ENCODE peak calls at places on chromosomes 11 and 22, in six cellular contexts. One of them, this sample, is unnamed.

GRCh38 chr22:35299217-35299716 is 427 bp upstream of the TOM1 start:
- DNase-seq in ovary: no peak
- DNase-seq in neuronal stem cell: peak
- DNase-seq in fibroblast of lung: peak
- DNase-seq in AG10803: peak
- DNase-seq in astrocyte of the spinal cord: peak
- DNase-seq in this sample: no peak

GRCh38 chr11:31974737-31975136 is 116.1 kb upstream of the RCN1 start:
- DNase-seq in ovary: no peak
- DNase-seq in AG10803: peak
- DNase-seq in neuronal stem cell: no peak
- DNase-seq in astrocyte of the spinal cord: peak
- DNase-seq in fibroblast of lung: peak
- DNase-seq in this sample: peak

GRCh38 chr11:36149538-36150242 is 139.5 kb downstream of the COMMD9 start:
- DNase-seq in ovary: peak
- DNase-seq in fibroblast of lung: peak
- DNase-seq in astrocyte of the spinal cord: peak
- DNase-seq in neuronal stem cell: peak
- DNase-seq in AG10803: peak
- DNase-seq in this sample: peak

GRCh38 chr22:30327864-30328345 is 1.2 kb upstream of the TBC1D10A start:
- DNase-seq in astrocyte of the spinal cord: no peak
- DNase-seq in ovary: no peak
- DNase-seq in neuronal stem cell: no peak
- DNase-seq in fibroblast of lung: no peak
- DNase-seq in AG10803: no peak
- DNase-seq in this sample: no peak

GRCh38 chr11:27460571-27460970 is 12.0 kb downstream of the LGR4 start:
- DNase-seq in neuronal stem cell: no peak
- DNase-seq in ovary: no peak
- DNase-seq in astrocyte of the spinal cord: no peak
- DNase-seq in AG10803: no peak
- DNase-seq in fibroblast of lung: no peak
- DNase-seq in this sample: no peak

GRCh38 chr22:43225609-43226008 is 38.7 kb upstream of the TTLL12 start:
- DNase-seq in astrocyte of the spinal cord: no peak
- DNase-seq in fibroblast of lung: no peak
- DNase-seq in AG10803: no peak
- DNase-seq in neuronal stem cell: no peak
- DNase-seq in ovary: no peak
- DNase-seq in this sample: peak

GRCh38 chr22:36331306-36331911 is 56.4 kb downstream of the MYH9 start:
- DNase-seq in astrocyte of the spinal cord: peak
- DNase-seq in fibroblast of lung: peak
- DNase-seq in neuronal stem cell: no peak
- DNase-seq in ovary: peak
- DNase-seq in AG10803: peak
- DNase-seq in this sample: peak

GRCh38 chr11:108873938-108874337 is 209.1 kb downstream of the DDX10 start:
- DNase-seq in AG10803: peak
- DNase-seq in neuronal stem cell: no peak
- DNase-seq in fibroblast of lung: peak
- DNase-seq in ovary: no peak
- DNase-seq in astrocyte of the spinal cord: peak
- DNase-seq in this sample: no peak

GRCh38 chr11:61811831-61812230 is 5.0 kb downstream of the FADS1 start:
- DNase-seq in fibroblast of lung: no peak
- DNase-seq in astrocyte of the spinal cord: no peak
- DNase-seq in ovary: no peak
- DNase-seq in neuronal stem cell: no peak
- DNase-seq in AG10803: no peak
- DNase-seq in this sample: no peak

GRCh38 chr11:120398184-120398583 is 62.0 kb downstream of the ARHGEF12 start:
- DNase-seq in astrocyte of the spinal cord: no peak
- DNase-seq in AG10803: peak
- DNase-seq in neuronal stem cell: no peak
- DNase-seq in fibroblast of lung: peak
- DNase-seq in ovary: no peak
- DNase-seq in this sample: peak

GRCh38 chr11:123474994-123475393 is 44.9 kb downstream of the GRAMD1B start:
- DNase-seq in fibroblast of lung: peak
- DNase-seq in ovary: no peak
- DNase-seq in astrocyte of the spinal cord: peak
- DNase-seq in neuronal stem cell: no peak
- DNase-seq in AG10803: peak
- DNase-seq in this sample: peak

GRCh38 chr22:17774206-17774927 is at the start of gene BID:
- DNase-seq in neuronal stem cell: no peak
- DNase-seq in fibroblast of lung: peak
- DNase-seq in astrocyte of the spinal cord: no peak
- DNase-seq in AG10803: no peak
- DNase-seq in ovary: no peak
- DNase-seq in this sample: peak

GRCh38 chr22:17772963-17773605 is 1.2 kb downstream of the BID start:
- DNase-seq in neuronal stem cell: no peak
- DNase-seq in AG10803: peak
- DNase-seq in fibroblast of lung: peak
- DNase-seq in astrocyte of the spinal cord: peak
- DNase-seq in ovary: no peak
- DNase-seq in this sample: peak

GRCh38 chr22:17775781-17776470 is 1.7 kb upstream of the BID start:
- DNase-seq in AG10803: no peak
- DNase-seq in astrocyte of the spinal cord: no peak
- DNase-seq in neuronal stem cell: no peak
- DNase-seq in ovary: no peak
- DNase-seq in fibroblast of lung: no peak
- DNase-seq in this sample: no peak

GRCh38 chr22:17773606-17774205 is 563 bp downstream of the BID start:
- DNase-seq in AG10803: no peak
- DNase-seq in neuronal stem cell: peak
- DNase-seq in ovary: no peak
- DNase-seq in fibroblast of lung: peak
- DNase-seq in astrocyte of the spinal cord: peak
- DNase-seq in this sample: peak

GRCh38 chr22:17774928-17775675 is 833 bp upstream of the BID start:
- DNase-seq in AG10803: no peak
- DNase-seq in fibroblast of lung: no peak
- DNase-seq in neuronal stem cell: no peak
- DNase-seq in ovary: no peak
- DNase-seq in astrocyte of the spinal cord: no peak
- DNase-seq in this sample: no peak
- H3K4me3 ChIP-seq in AG10803: no peak
- H3K4me3 ChIP-seq in fibroblast of lung: peak
- H3K4me3 ChIP-seq in neuronal stem cell: peak
- H3K4me3 ChIP-seq in ovary: no peak
- H3K4me3 ChIP-seq in astrocyte of the spinal cord: no peak
- H3K4me3 ChIP-seq in this sample: no peak

DNA sequence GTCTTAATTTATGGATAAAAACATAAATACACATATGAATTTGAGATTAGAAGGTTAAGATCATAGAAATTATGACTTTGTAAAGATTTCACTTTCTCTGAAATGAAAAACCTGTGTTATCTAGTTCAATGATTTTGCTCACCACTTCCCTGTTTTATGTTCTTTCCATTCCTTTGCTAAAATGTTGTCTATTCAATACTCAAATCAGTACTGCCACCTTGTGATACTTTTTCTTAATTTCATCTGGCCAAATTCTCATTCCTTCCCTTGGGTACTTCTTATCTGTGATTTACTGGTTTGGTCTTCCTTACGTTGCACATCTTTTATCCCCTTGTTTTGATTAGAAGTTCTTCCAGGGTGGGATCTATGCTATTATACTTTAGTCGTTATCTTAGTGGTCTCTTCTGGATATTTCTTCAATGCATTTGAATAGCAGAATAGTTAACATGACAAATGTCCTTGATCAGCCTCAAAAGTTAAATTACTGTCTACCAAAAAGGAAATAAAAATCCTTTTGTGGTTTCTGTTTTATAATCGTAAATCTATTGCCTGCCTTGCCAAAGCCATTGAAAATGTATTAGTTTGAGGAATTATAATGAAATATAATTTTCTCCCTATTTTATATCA is 197.0 kb downstream of the PGR start:
- DNase-seq in AG10803: peak
- DNase-seq in neuronal stem cell: no peak
- DNase-seq in ovary: no peak
- DNase-seq in astrocyte of the spinal cord: peak
- DNase-seq in fibroblast of lung: peak
- DNase-seq in this sample: no peak
- H3K4me3 ChIP-seq in AG10803: no peak
- H3K4me3 ChIP-seq in neuronal stem cell: no peak
- H3K4me3 ChIP-seq in ovary: no peak
- H3K4me3 ChIP-seq in astrocyte of the spinal cord: no peak
- H3K4me3 ChIP-seq in fibroblast of lung: no peak
- H3K4me3 ChIP-seq in this sample: no peak

GRCh38 chr11:33649944-33650343 is 50.7 kb downstream of the C11orf91 start:
- DNase-seq in neuronal stem cell: no peak
- DNase-seq in ovary: no peak
- DNase-seq in astrocyte of the spinal cord: no peak
- DNase-seq in fibroblast of lung: no peak
- DNase-seq in AG10803: no peak
- DNase-seq in this sample: no peak

GRCh38 chr11:33651555-33651954 is 49.1 kb downstream of the C11orf91 start:
- DNase-seq in astrocyte of the spinal cord: no peak
- DNase-seq in neuronal stem cell: no peak
- DNase-seq in AG10803: no peak
- DNase-seq in fibroblast of lung: no peak
- DNase-seq in ovary: no peak
- DNase-seq in this sample: no peak

GRCh38 chr11:33652407-33652806 is 48.2 kb downstream of the C11orf91 start:
- DNase-seq in AG10803: no peak
- DNase-seq in ovary: no peak
- DNase-seq in astrocyte of the spinal cord: no peak
- DNase-seq in neuronal stem cell: no peak
- DNase-seq in fibroblast of lung: peak
- DNase-seq in this sample: no peak

GRCh38 chr11:33652930-33653329 is 47.7 kb downstream of the C11orf91 start:
- DNase-seq in AG10803: no peak
- DNase-seq in neuronal stem cell: no peak
- DNase-seq in ovary: no peak
- DNase-seq in astrocyte of the spinal cord: no peak
- DNase-seq in fibroblast of lung: no peak
- DNase-seq in this sample: no peak

DNA sequence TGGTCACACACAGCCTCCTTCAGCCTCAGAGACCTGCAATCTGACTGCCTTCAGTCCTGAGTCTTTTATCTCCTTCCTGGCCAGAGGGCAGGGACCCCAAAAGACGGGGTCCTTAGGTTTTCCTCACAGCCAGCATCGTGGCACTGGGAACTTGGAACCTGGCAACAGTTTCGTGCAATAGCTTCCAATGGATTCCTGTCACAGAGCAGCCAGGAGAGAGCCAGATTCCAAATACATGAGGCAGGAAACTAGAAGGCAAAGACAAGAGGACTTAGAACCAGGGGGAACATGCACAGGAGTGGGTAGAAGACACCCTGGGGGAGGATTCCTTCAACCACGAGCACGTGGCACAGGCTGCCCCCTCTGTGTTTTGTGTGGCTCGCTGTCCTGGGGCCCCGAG is 48.6 kb downstream of the C11orf91 start:
- DNase-seq in ovary: no peak
- DNase-seq in AG10803: peak
- DNase-seq in neuronal stem cell: no peak
- DNase-seq in astrocyte of the spinal cord: no peak
- DNase-seq in fibroblast of lung: peak
- DNase-seq in this sample: no peak
- H3K4me3 ChIP-seq in ovary: no peak
- H3K4me3 ChIP-seq in AG10803: no peak
- H3K4me3 ChIP-seq in neuronal stem cell: no peak
- H3K4me3 ChIP-seq in astrocyte of the spinal cord: no peak
- H3K4me3 ChIP-seq in fibroblast of lung: no peak
- H3K4me3 ChIP-seq in this sample: no peak

GRCh38 chr22:20458530-20459151 is 21.0 kb upstream of the SCARF2 start:
- DNase-seq in neuronal stem cell: no peak
- DNase-seq in ovary: peak
- DNase-seq in astrocyte of the spinal cord: no peak
- DNase-seq in AG10803: no peak
- DNase-seq in fibroblast of lung: no peak
- DNase-seq in this sample: no peak

GRCh38 chr22:20456722-20457076 is 19.1 kb upstream of the SCARF2 start:
- DNase-seq in astrocyte of the spinal cord: no peak
- DNase-seq in ovary: peak
- DNase-seq in neuronal stem cell: no peak
- DNase-seq in fibroblast of lung: no peak
- DNase-seq in AG10803: no peak
- DNase-seq in this sample: no peak

GRCh38 chr22:20457506-20458240 is 20.0 kb upstream of the SCARF2 start:
- DNase-seq in neuronal stem cell: no peak
- DNase-seq in ovary: peak
- DNase-seq in AG10803: no peak
- DNase-seq in astrocyte of the spinal cord: no peak
- DNase-seq in fibroblast of lung: no peak
- DNase-seq in this sample: no peak

GRCh38 chr22:20455709-20456063 is 18.1 kb upstream of the SCARF2 start:
- DNase-seq in ovary: peak
- DNase-seq in AG10803: no peak
- DNase-seq in astrocyte of the spinal cord: no peak
- DNase-seq in neuronal stem cell: no peak
- DNase-seq in fibroblast of lung: peak
- DNase-seq in this sample: no peak

GRCh38 chr22:20456064-20456721 is 18.6 kb upstream of the SCARF2 start:
- DNase-seq in neuronal stem cell: peak
- DNase-seq in fibroblast of lung: peak
- DNase-seq in astrocyte of the spinal cord: peak
- DNase-seq in AG10803: peak
- DNase-seq in ovary: peak
- DNase-seq in this sample: peak
- H3K4me3 ChIP-seq in neuronal stem cell: no peak
- H3K4me3 ChIP-seq in fibroblast of lung: no peak
- H3K4me3 ChIP-seq in astrocyte of the spinal cord: no peak
- H3K4me3 ChIP-seq in AG10803: no peak
- H3K4me3 ChIP-seq in ovary: no peak
- H3K4me3 ChIP-seq in this sample: no peak

DNA sequence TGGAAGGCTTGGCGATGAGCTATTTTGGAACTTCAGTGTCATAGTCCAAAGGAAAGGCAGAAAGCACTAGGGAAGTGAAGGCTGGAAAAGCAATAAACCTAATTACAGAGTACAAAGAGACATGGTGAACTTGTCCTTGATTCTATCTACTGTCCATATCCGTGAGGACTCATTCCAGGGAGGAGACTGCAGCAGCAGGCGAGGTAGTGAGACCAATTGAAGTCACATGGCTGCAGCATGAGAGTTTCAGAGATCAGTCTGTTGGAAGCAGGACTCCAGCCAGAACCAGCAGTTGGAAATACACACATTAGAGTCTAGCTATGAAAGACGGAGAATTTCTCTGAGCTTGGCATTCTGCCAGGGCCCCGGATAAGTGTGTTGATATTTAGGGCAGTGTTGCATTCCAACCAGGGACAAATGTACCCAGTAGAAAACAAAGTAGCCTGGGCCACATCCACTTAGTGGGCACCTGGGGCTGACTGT is 54.1 kb upstream of the ARHGAP42 start:
- DNase-seq in fibroblast of lung: peak
- DNase-seq in astrocyte of the spinal cord: peak
- DNase-seq in ovary: peak
- DNase-seq in AG10803: peak
- DNase-seq in neuronal stem cell: no peak
- DNase-seq in this sample: peak
- H3K4me3 ChIP-seq in fibroblast of lung: no peak
- H3K4me3 ChIP-seq in astrocyte of the spinal cord: no peak
- H3K4me3 ChIP-seq in ovary: no peak
- H3K4me3 ChIP-seq in AG10803: no peak
- H3K4me3 ChIP-seq in neuronal stem cell: no peak
- H3K4me3 ChIP-seq in this sample: no peak

GRCh38 chr11:5941951-5942350 is at the start of gene OR56A3:
- DNase-seq in AG10803: no peak
- DNase-seq in fibroblast of lung: no peak
- DNase-seq in neuronal stem cell: no peak
- DNase-seq in ovary: no peak
- DNase-seq in astrocyte of the spinal cord: no peak
- DNase-seq in this sample: no peak
- H3K4me3 ChIP-seq in AG10803: no peak
- H3K4me3 ChIP-seq in fibroblast of lung: no peak
- H3K4me3 ChIP-seq in neuronal stem cell: no peak
- H3K4me3 ChIP-seq in ovary: no peak
- H3K4me3 ChIP-seq in astrocyte of the spinal cord: no peak
- H3K4me3 ChIP-seq in this sample: no peak

This sample was measured in foreskin fibroblast.